ENCODE peak calls at places on chromosomes 2 and 18, in eight cellular contexts. W, V, J, K, T, B, X and M are unnamed samples.

GRCh38 chr2:50556934-50557575 is 474.9 kb downstream of the NRXN1 start:
- DNase-seq in V (no peak), T (no peak), K (no peak), B (no peak), X (peak; percentile 24), W (peak; percentile 64), J (no peak), M (no peak)

GRCh38 chr18:58520964-58521363 is 107.9 kb downstream of the ALPK2 start:
- DNase-seq in V (no peak), T (no peak), K (no peak), X (peak; percentile 52), J (no peak), B (no peak), W (no peak), M (no peak)

GRCh38 chr2:169146220-169146619 is 76.9 kb downstream of the DHRS9 start:
- DNase-seq in J (no peak), X (no peak), K (no peak), V (no peak), W (no peak), T (no peak), B (no peak), M (no peak)

GRCh38 chr2:175156534-175156933 is 11.5 kb downstream of the ATF2 start:
- DNase-seq in J (no peak), V (no peak), X (no peak), T (no peak), B (no peak), W (no peak), K (no peak), M (no peak)

GRCh38 chr2:63827749-63828148 is 13.9 kb upstream of the UGP2 start:
- DNase-seq in J (no peak), T (no peak), W (peak; percentile 68), B (no peak), V (no peak), K (no peak), X (peak; percentile 39), M (no peak)

GRCh38 chr18:74728586-74728985 is 130.9 kb downstream of the ZNF407 start:
- DNase-seq in K (no peak), T (no peak), W (no peak), V (no peak), J (no peak), B (no peak), X (no peak), M (no peak)

GRCh38 chr2:41965886-41966285 is 81.9 kb upstream of the PKDCC start:
- DNase-seq in V (no peak), K (no peak), B (no peak), X (peak; percentile 57), J (no peak), T (no peak), W (no peak), M (no peak)

GRCh38 chr2:120677221-120677620 is 58.4 kb upstream of the GLI2 start:
- DNase-seq in K (no peak), X (no peak), J (no peak), W (no peak), V (no peak), B (no peak), T (no peak), M (no peak)

GRCh38 chr18:7663305-7664023 is 96.3 kb downstream of the PTPRM start:
- DNase-seq in J (no peak), K (no peak), X (no peak), T (no peak), V (no peak), W (no peak), B (no peak), M (no peak)

GRCh38 chr2:16139663-16140610 is 199.6 kb downstream of the MYCN start:
- DNase-seq in X (no peak), J (no peak), W (no peak), B (no peak), K (no peak), T (no peak), V (no peak), M (no peak)

GRCh38 chr2:165044505-165045303 is 89.4 kb upstream of the SLC38A11 start:
- DNase-seq in J (no peak), B (no peak), K (no peak), X (no peak), V (no peak), W (no peak), T (no peak), M (no peak)

GRCh38 chr2:47984041-47984440 is 77.7 kb upstream of the FBXO11 start:
- DNase-seq in T (no peak), J (no peak), K (no peak), W (no peak), V (no peak), X (no peak), B (no peak), M (no peak)

GRCh38 chr2:239178484-239178883 is 222.3 kb downstream of the HDAC4 start:
- DNase-seq in K (no peak), B (peak; percentile 3), J (no peak), W (no peak), X (no peak), T (no peak), V (peak; percentile 13), M (no peak)

GRCh38 chr2:232268631-232269030 is 109.9 kb upstream of the ALPP start:
- DNase-seq in X (no peak), W (no peak), V (no peak), T (no peak), J (no peak), K (no peak), B (no peak), M (no peak)

GRCh38 chr18:57141208-57142129 is 5.4 kb upstream of the BOD1L2 start:
- DNase-seq in X (peak; percentile 90), B (no peak), T (no peak), J (no peak), K (no peak), V (no peak), W (no peak), M (no peak)

GRCh38 chr2:197137826-197138480 is 172.6 kb downstream of the ANKRD44 start:
- DNase-seq in W (no peak), X (peak; percentile 45), B (no peak), T (no peak), V (no peak), K (no peak), J (no peak), M (no peak)

GRCh38 chr2:120854766-120855530 is 119.3 kb downstream of the GLI2 start:
- DNase-seq in B (peak; percentile 47), J (no peak), X (no peak), K (no peak), W (no peak), T (no peak), V (no peak), M (no peak)

GRCh38 chr2:233058717-233059546 is 1.2 kb upstream of the INPP5D start:
- DNase-seq in B (no peak), X (no peak), K (no peak), J (no peak), W (no peak), T (no peak), V (no peak), M (no peak)

GRCh38 chr2:171365232-171365631 is 68.6 kb downstream of the METTL8 start:
- DNase-seq in B (no peak), W (no peak), K (no peak), J (no peak), V (no peak), X (peak; percentile 58), T (no peak), M (no peak)